ENCODE peak calls at places on chromosomes 2 and 18, in nine cellular contexts. E, A, Y, U, I, L, D, J and Z are unnamed samples.

GRCh38 chr18:55592106-55592505 is 4.1 kb upstream of the TCF4 start:
- DNase-seq in D (no peak), U (no peak), J (no peak), A (no peak), Y (no peak), L (no peak), I (no peak), E (peak), Z (peak)

GRCh38 chr2:236636714-236637485 is 67.3 kb downstream of the ACKR3 start:
- DNase-seq in Y (no peak), A (no peak), D (no peak), U (no peak), L (no peak), J (no peak), I (no peak), E (no peak), Z (no peak)

GRCh38 chr2:175743020-175743419 is 259.0 kb downstream of the LNPK start:
- DNase-seq in U (no peak), J (no peak), L (no peak), I (no peak), E (no peak), A (no peak), D (no peak), Y (no peak), Z (no peak)

GRCh38 chr2:179467111-179467510 is 202.5 kb upstream of the SESTD1 start:
- DNase-seq in E (peak), U (no peak), I (no peak), Y (peak), D (no peak), L (no peak), A (no peak), J (no peak), Z (peak)

GRCh38 chr2:70861774-70862644 is 26.4 kb upstream of the CD207 start:
- DNase-seq in U (peak), A (peak), Y (peak), L (peak), I (peak), J (peak), D (peak), E (peak), Z (peak)

GRCh38 chr2:8626572-8626971 is 55.3 kb upstream of the ID2 start:
- DNase-seq in D (no peak), E (no peak), U (no peak), A (no peak), L (no peak), I (no peak), J (peak), Y (no peak), Z (no peak)

GRCh38 chr2:170394988-170395387 is 217.0 kb downstream of the MYO3B start:
- DNase-seq in L (no peak), U (no peak), E (no peak), D (no peak), I (no peak), J (no peak), Y (no peak), A (no peak), Z (no peak)

GRCh38 chr18:48314694-48315093 is 94.5 kb downstream of the ZBTB7C start:
- DNase-seq in D (no peak), I (no peak), L (no peak), U (no peak), Y (no peak), E (no peak), A (no peak), J (no peak), Z (no peak)

GRCh38 chr2:73297151-73297559 is 3.8 kb upstream of the EGR4 start:
- DNase-seq in A (no peak), U (no peak), D (no peak), J (no peak), I (no peak), E (peak), Y (no peak), L (no peak), Z (no peak)

GRCh38 chr2:25000503-25001328 is 29.0 kb upstream of the DNAJC27 start:
- DNase-seq in U (no peak), A (no peak), J (no peak), Y (peak), D (no peak), L (no peak), I (no peak), E (peak), Z (peak)

GRCh38 chr2:227607969-227608368 is 6.7 kb downstream of the SCYGR3 start:
- DNase-seq in A (no peak), E (peak), J (no peak), I (no peak), Y (no peak), D (no peak), L (no peak), U (no peak), Z (no peak)

GRCh38 chr2:30048636-30049175 is 98.1 kb upstream of the YPEL5 start:
- DNase-seq in L (no peak), D (no peak), E (no peak), J (no peak), I (no peak), Y (no peak), U (no peak), A (no peak), Z (no peak)

GRCh38 chr2:20623741-20624155 is 27.1 kb downstream of the HS1BP3 start:
- DNase-seq in U (no peak), A (no peak), Y (no peak), I (no peak), J (peak), L (no peak), D (no peak), E (no peak), Z (no peak)

GRCh38 chr2:57278451-57278850 is 768.2 kb upstream of the VRK2 start:
- DNase-seq in Y (no peak), A (no peak), U (no peak), E (no peak), I (no peak), D (no peak), J (no peak), L (no peak), Z (peak)

GRCh38 chr2:227125506-227125905 is 38.5 kb downstream of the COL4A4 start:
- DNase-seq in U (no peak), E (peak), L (no peak), I (no peak), J (no peak), D (no peak), A (no peak), Y (no peak), Z (no peak)

GRCh38 chr18:51537487-51537886 is 340.0 kb upstream of the MEX3C start:
- DNase-seq in U (peak), L (no peak), E (peak), A (no peak), I (no peak), D (no peak), Y (peak), J (no peak), Z (peak)

GRCh38 chr2:72961036-72961720 is 43.9 kb downstream of the EMX1 start:
- DNase-seq in E (no peak), I (no peak), L (no peak), U (no peak), D (no peak), A (no peak), J (no peak), Y (no peak), Z (no peak)

GRCh38 chr2:62415019-62415431 is 91.0 kb downstream of the TMEM17 start:
- DNase-seq in U (peak), L (no peak), I (no peak), J (no peak), Y (no peak), D (no peak), A (no peak), E (no peak), Z (no peak)

GRCh38 chr2:237616373-237617304 is 10.7 kb upstream of the LRRFIP1 start:
- DNase-seq in I (no peak), J (no peak), A (no peak), D (no peak), U (no peak), Y (peak), E (peak), L (peak), Z (peak)

GRCh38 chr2:64604929-64605550 is 48.7 kb downstream of the SERTAD2 start:
- DNase-seq in L (no peak), D (no peak), I (no peak), A (no peak), J (no peak), U (no peak), E (no peak), Y (peak), Z (peak)

GRCh38 chr2:216991563-216991962 is 131.7 kb upstream of the TNP1 start:
- DNase-seq in L (no peak), E (no peak), U (no peak), J (no peak), A (no peak), I (no peak), Y (no peak), D (no peak), Z (no peak)

GRCh38 chr2:1670636-1671035 is 73.7 kb downstream of the PXDN start:
- DNase-seq in D (no peak), U (no peak), I (no peak), E (no peak), Y (no peak), J (no peak), L (no peak), A (no peak), Z (no peak)